ENCODE peak calls at places on chromosomes 6 and 20, in four cellular contexts. Y, G, U and A are unnamed samples.

GRCh38 chr6:117440558-117441525 is 15.1 kb upstream of the ROS1 start:
- DNase-seq in U (peak; percentile 76), Y (no peak), G (no peak), A (no peak)

GRCh38 chr6:112469306-112469705 is 122.2 kb downstream of the RFPL4B start:
- DNase-seq in U (no peak), G (no peak), Y (no peak), A (no peak)

GRCh38 chr6:168441434-168442391 is 729 bp downstream of the SMOC2 start:
- DNase-seq in G (no peak), Y (no peak), U (no peak), A (no peak)

GRCh38 chr6:49868951-49869529 is 2.7 kb upstream of the CRISP1 start:
- DNase-seq in U (no peak), G (no peak), Y (no peak), A (no peak)

GRCh38 chr6:154933181-154933827 is 61.8 kb upstream of the TIAM2 start:
- DNase-seq in Y (no peak), G (no peak), U (peak; percentile 45), A (no peak)

GRCh38 chr6:156410649-156411048 is 366.5 kb upstream of the ARID1B start:
- DNase-seq in Y (no peak), G (no peak), U (no peak), A (no peak)

GRCh38 chr6:43953256-43953655 is 174.0 kb downstream of the MRPL14 start:
- DNase-seq in Y (no peak), G (no peak), U (no peak), A (no peak)

GRCh38 chr20:62611794-62612193 is 30.5 kb upstream of the SLCO4A1 start:
- DNase-seq in U (no peak), Y (no peak), G (no peak), A (no peak)

GRCh38 chr6:170201361-170201760 is 89.5 kb downstream of the DLL1 start:
- DNase-seq in U (no peak), Y (no peak), G (no peak), A (no peak)

GRCh38 chr6:111591370-111591900 is 14.2 kb downstream of the TRAF3IP2 start:
- DNase-seq in U (peak; percentile 98), G (no peak), Y (no peak), A (no peak)

GRCh38 chr6:132391391-132392291 is 9.6 kb downstream of the MOXD1 start:
- DNase-seq in G (no peak), U (peak; percentile 89), Y (no peak), A (no peak)

GRCh38 chr20:49447946-49448809 is 34.3 kb downstream of the KCNB1 start:
- DNase-seq in Y (no peak), G (no peak), U (peak; percentile 69), A (no peak)

GRCh38 chr6:3559561-3559960 is 102.7 kb upstream of the SLC22A23 start:
- DNase-seq in Y (no peak), U (no peak), G (no peak), A (no peak)